ENCODE peak calls at places on chromosome 11, in five cellular contexts. X is tibial nerve, P is progenitor cell of endocrine pancreas, B is HCT116, T is AG04449. N is an unnamed sample.

GRCh38 chr11:85772700-85773099 is 38.2 kb downstream of the SYTL2 start:
- DNase-seq in P (no peak), T (peak), B (no peak), X (no peak), N (peak)

GRCh38 chr11:12079726-12080556 is 30.4 kb upstream of the MICAL2 start:
- DNase-seq in T (peak), B (peak), X (peak), P (no peak), N (peak)

GRCh38 chr11:12087075-12087775 is 23.2 kb upstream of the MICAL2 start:
- DNase-seq in X (no peak), T (no peak), B (peak), P (no peak), N (no peak)

GRCh38 chr11:100684101-100685065 is 2.7 kb upstream of the ARHGAP42 start:
- DNase-seq in P (no peak), B (peak), X (no peak), T (no peak), N (no peak)

GRCh38 chr11:1150769-1151365 is 6.9 kb upstream of the MUC5AC start:
- DNase-seq in T (no peak), B (no peak), X (peak), P (no peak), N (no peak)

GRCh38 chr11:14454861-14455632 is 44.6 kb downstream of the COPB1 start:
- DNase-seq in T (no peak), X (no peak), B (no peak), P (no peak), N (no peak)

GRCh38 chr11:111047376-111047775 is 198.1 kb upstream of the POU2AF2 start:
- DNase-seq in T (no peak), P (no peak), X (no peak), B (no peak), N (no peak)

GRCh38 chr11:115126515-115127208 is 377.6 kb downstream of the CADM1 start:
- DNase-seq in X (no peak), B (no peak), P (no peak), T (no peak), N (no peak)

GRCh38 chr11:48193876-48194275 is 22.7 kb upstream of the OR4B1 start:
- DNase-seq in P (no peak), B (no peak), T (peak), X (no peak), N (peak)

GRCh38 chr11:62665630-62666258 is 632 bp downstream of the CSKMT start:
- DNase-seq in X (peak), B (no peak), P (no peak), T (no peak), N (no peak)

GRCh38 chr11:70498976-70499801 is 100.9 kb downstream of the CTTN start:
- DNase-seq in T (no peak), X (no peak), P (no peak), B (no peak), N (no peak)

GRCh38 chr11:62707277-62707771 is at the start of the genes BSCL2 and GNG3:
- DNase-seq in P (no peak), B (no peak), X (no peak), T (no peak), N (no peak)

GRCh38 chr11:60971520-60971919 is at the start of gene CD6:
- DNase-seq in X (no peak), T (no peak), B (no peak), P (no peak), N (no peak)

GRCh38 chr11:76335827-76336226 is 45.1 kb downstream of the THAP12 start:
- DNase-seq in P (no peak), X (no peak), T (no peak), B (no peak), N (no peak)

GRCh38 chr11:122803306-122803705 is 35.0 kb upstream of the CRTAM start:
- DNase-seq in T (no peak), P (no peak), X (no peak), B (no peak), N (peak)

GRCh38 chr11:77082838-77083552 is 16.2 kb downstream of the CAPN5 start:
- DNase-seq in T (no peak), P (no peak), B (no peak), X (peak), N (no peak)

GRCh38 chr11:17722000-17722643 is 2.8 kb downstream of the MYOD1 start:
- DNase-seq in X (no peak), T (no peak), P (no peak), B (peak), N (no peak)

GRCh38 chr11:6623391-6624363 is 4.5 kb upstream of the TPP1 start:
- DNase-seq in B (no peak), X (no peak), P (no peak), T (no peak), N (no peak)

GRCh38 chr11:64237484-64237951 is 3.1 kb downstream of the VEGFB start:
- DNase-seq in X (no peak), T (no peak), P (no peak), B (no peak), N (no peak)

GRCh38 chr11:15101072-15101701 is 13.5 kb upstream of the INSC start:
- DNase-seq in B (peak), X (peak), P (peak), T (no peak), N (peak)

GRCh38 chr11:15941206-15941770 is 415.1 kb downstream of the SOX6 start:
- DNase-seq in P (peak), B (no peak), T (no peak), X (no peak), N (peak)

GRCh38 chr11:73988227-73988626 is 5.6 kb upstream of the UCP2 start:
- DNase-seq in B (no peak), T (no peak), P (no peak), X (no peak), N (no peak)

GRCh38 chr11:15141381-15141780 is 26.7 kb downstream of the INSC start:
- DNase-seq in P (no peak), T (no peak), X (no peak), B (no peak), N (no peak)

GRCh38 chr11:27088353-27088752 is 47.7 kb downstream of the BBOX1 start:
- DNase-seq in X (no peak), P (no peak), B (no peak), T (no peak), N (no peak)

GRCh38 chr11:1053121-1053901 is 16.8 kb upstream of the MUC6 start:
- DNase-seq in X (no peak), B (no peak), P (no peak), T (no peak), N (no peak)

GRCh38 chr11:20042717-20043392 is 117.4 kb downstream of the DBX1 start:
- DNase-seq in X (no peak), B (no peak), P (no peak), T (no peak), N (no peak)

GRCh38 chr11:9714540-9714939 is 50.7 kb downstream of the SWAP70 start:
- DNase-seq in P (no peak), X (no peak), B (no peak), T (no peak), N (no peak)

GRCh38 chr11:104661901-104662300 is 236.4 kb downstream of the CASP12 start:
- DNase-seq in P (no peak), B (no peak), T (no peak), X (no peak), N (no peak)

GRCh38 chr11:132158091-132158490 is 787.7 kb downstream of the NTM start:
- DNase-seq in P (no peak), B (no peak), X (no peak), T (no peak), N (no peak)

GRCh38 chr11:124934862-124935547 is 842 bp downstream of the HEPACAM start:
- DNase-seq in B (no peak), X (no peak), P (no peak), T (peak), N (peak)

GRCh38 chr11:30291331-30291730 is 31.6 kb upstream of the ARL14EP start:
- DNase-seq in X (no peak), B (no peak), P (no peak), T (no peak), N (no peak)

GRCh38 chr11:100830295-100830694 is 143.2 kb downstream of the ARHGAP42 start:
- DNase-seq in T (no peak), B (no peak), P (no peak), X (no peak), N (no peak)

GRCh38 chr11:121067453-121067852 is 33.6 kb upstream of the TECTA start:
- DNase-seq in X (no peak), T (no peak), B (no peak), P (no peak), N (peak)

GRCh38 chr11:121067912-121068652 is 33.0 kb upstream of the TECTA start:
- DNase-seq in B (no peak), P (no peak), X (no peak), T (no peak), N (no peak)

GRCh38 chr11:121068787-121069186 is 32.3 kb upstream of the TECTA start:
- DNase-seq in T (no peak), P (no peak), X (no peak), B (no peak), N (no peak)

GRCh38 chr11:121067026-121067425 is 34.0 kb upstream of the TECTA start:
- DNase-seq in B (no peak), P (no peak), X (no peak), T (no peak), N (no peak)

GRCh38 chr11:121066623-121067022 is 34.4 kb upstream of the TECTA start:
- DNase-seq in P (no peak), T (no peak), X (no peak), B (no peak), N (no peak)
- TF ChIP-seq CTCF in P (no peak), T (no peak), X (no peak), B (no peak), N (no peak)

GRCh38 chr11:31884080-31884479 is 73.0 kb upstream of the PAX6 start:
- DNase-seq in T (no peak), B (no peak), X (no peak), P (no peak), N (no peak)

GRCh38 chr11:31881825-31882224 is 70.7 kb upstream of the PAX6 start:
- DNase-seq in X (no peak), T (no peak), P (no peak), B (no peak), N (no peak)

GRCh38 chr11:31882951-31883392 is 71.8 kb upstream of the PAX6 start:
- DNase-seq in T (no peak), P (no peak), X (no peak), B (no peak), N (no peak)

GRCh38 chr11:31883435-31883834 is 72.3 kb upstream of the PAX6 start:
- DNase-seq in P (no peak), X (no peak), T (no peak), B (no peak), N (no peak)

GRCh38 chr11:31887180-31887579 is 76.1 kb upstream of the PAX6 start:
- DNase-seq in P (no peak), T (no peak), B (peak), X (no peak), N (no peak)
- TF ChIP-seq CTCF in P (peak), T (no peak), B (peak), X (no peak), N (no peak)

GRCh38 chr11:87463486-87464102 is 425.9 kb downstream of the TMEM135 start:
- DNase-seq in P (no peak), B (peak), X (no peak), T (no peak), N (no peak)
- TF ChIP-seq CTCF in P (peak), B (peak), X (no peak), T (peak), N (peak)

GRCh38 chr11:119092880-119093665 is 8.4 kb downstream of the HMBS start:
- DNase-seq in P (no peak), T (no peak), B (no peak), X (no peak), N (no peak)

GRCh38 chr11:119093666-119093950 is 8.0 kb downstream of the DPAGT1 start:
- DNase-seq in B (no peak), P (no peak), X (no peak), T (no peak), N (no peak)

GRCh38 chr11:119091083-119091650 is 6.5 kb downstream of the HMBS start:
- DNase-seq in X (no peak), T (no peak), B (no peak), P (no peak), N (no peak)

GRCh38 chr11:119093951-119094815 is 7.5 kb downstream of the DPAGT1 start:
- DNase-seq in B (no peak), P (peak), X (no peak), T (no peak), N (no peak)

GRCh38 chr11:119091966-119092879 is 7.5 kb downstream of the HMBS start:
- DNase-seq in T (no peak), P (no peak), X (no peak), B (no peak), N (no peak)
- TF ChIP-seq CTCF in T (no peak), P (no peak), X (no peak), B (no peak), N (no peak)

DNA sequence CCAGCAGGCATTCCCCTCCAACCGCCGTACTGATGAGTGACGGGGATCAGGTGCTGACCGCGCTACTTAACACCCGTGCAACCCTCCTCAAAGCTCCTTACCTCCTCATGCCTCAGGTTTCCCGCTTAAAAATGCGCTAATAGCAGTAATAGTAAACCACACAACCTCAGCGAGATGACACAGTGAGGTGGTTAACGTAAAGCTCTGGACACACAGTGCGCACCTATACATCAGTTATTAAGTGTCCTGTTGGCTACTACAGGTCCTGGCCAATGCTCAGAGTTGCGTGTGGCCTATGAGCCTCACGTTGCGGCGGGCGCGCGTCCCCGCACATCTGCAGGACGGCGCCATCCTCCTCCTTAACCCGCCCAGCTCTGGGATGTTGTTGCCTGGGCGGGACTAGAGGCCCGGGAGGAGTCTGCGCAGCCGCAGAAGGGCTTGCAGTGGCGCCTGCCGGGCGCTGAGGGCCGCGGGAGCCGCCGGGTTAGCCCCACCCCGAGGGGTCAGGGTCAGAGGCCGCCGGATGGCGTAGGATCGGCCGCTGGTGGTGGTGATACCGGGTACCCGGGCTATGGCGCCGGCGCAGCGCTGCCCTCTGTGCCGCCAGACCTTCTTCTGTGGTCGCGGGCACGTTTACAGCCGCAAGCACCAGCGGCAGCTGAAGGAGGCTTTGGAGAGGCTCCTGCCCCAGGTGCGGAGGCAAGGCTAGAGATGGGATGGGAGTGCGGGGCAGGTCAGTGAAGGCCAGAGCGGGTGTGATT is at the start of gene CENATAC:
- DNase-seq in T (no peak), B (peak), P (peak), X (peak), N (peak)
- TF ChIP-seq CTCF in T (no peak), B (no peak), P (no peak), X (no peak), N (no peak)

GRCh38 chr11:32332990-32333334 is 102.4 kb downstream of the WT1 start:
- DNase-seq in P (no peak), B (no peak), X (no peak), T (no peak), N (no peak)
- TF ChIP-seq CTCF in P (no peak), B (no peak), X (no peak), T (no peak), N (no peak)

GRCh38 chr11:34104680-34105078 is 750 bp upstream of the NAT10 start:
- DNase-seq in T (no peak), X (no peak), B (no peak), P (no peak), N (no peak)

GRCh38 chr11:34105957-34106504 is 602 bp downstream of the NAT10 start:
- DNase-seq in X (no peak), P (no peak), B (no peak), T (no peak), N (no peak)

DNA sequence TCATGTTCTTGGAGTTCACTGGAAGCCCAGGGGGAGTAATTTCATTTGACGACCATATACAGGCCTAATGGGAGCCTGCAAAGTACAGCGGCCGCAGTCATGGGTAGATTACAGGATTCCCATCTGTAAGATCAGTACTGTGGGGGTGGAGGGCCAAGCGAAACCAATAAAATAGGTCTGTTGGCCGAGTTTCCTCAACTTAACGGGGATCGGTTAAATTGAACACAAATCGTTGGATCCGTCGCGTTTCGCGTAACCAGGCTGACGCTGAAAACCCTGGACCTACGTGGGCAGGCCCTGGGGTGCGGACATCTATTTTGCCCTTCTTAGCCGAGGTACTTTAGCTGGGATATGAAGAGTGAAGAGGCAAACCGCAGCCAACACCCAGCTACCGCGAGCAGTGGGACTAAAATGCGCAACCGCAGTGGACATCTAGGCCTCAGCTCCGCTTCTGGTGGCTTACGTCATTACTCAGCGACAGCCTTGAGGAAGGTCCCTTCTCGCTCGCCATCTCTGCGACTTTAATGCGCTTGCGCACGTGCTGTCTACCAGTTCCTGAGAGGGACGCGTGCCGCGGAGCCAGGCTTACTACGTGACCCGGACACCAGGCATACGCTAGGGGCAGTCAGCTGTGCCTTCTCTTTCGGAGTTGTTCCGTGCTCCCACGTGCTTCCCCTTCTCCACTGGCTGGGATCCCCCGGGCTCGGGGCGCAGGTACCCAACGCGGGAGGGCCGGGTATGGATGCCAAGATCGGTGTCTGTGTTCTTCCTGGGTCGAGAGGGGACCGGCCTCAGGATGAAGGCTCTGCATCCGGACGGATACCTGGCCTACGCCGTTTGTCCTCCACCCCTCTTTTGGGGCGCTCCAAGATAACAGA is at the start of gene NAT10:
- DNase-seq in P (peak), T (peak), X (peak), B (peak), N (peak)
- TF ChIP-seq CTCF in P (peak), T (no peak), X (no peak), B (no peak), N (no peak)

GRCh38 chr11:46366661-46367161 is 14.8 kb upstream of the MDK start:
- DNase-seq in T (no peak), P (no peak), X (no peak), B (no peak), N (no peak)

GRCh38 chr11:46369458-46370152 is 11.9 kb upstream of the MDK start:
- DNase-seq in X (peak), T (no peak), B (peak), P (peak), N (no peak)

GRCh38 chr11:46366260-46366659 is 15.2 kb upstream of the MDK start:
- DNase-seq in T (no peak), B (no peak), P (no peak), X (no peak), N (no peak)

GRCh38 chr11:46367244-46367915 is 14.1 kb upstream of the MDK start:
- DNase-seq in P (peak), B (no peak), X (peak), T (no peak), N (no peak)

GRCh38 chr11:46367916-46368267 is 13.6 kb upstream of the MDK start:
- DNase-seq in T (no peak), P (no peak), X (no peak), B (no peak), N (no peak)
- TF ChIP-seq CTCF in T (no peak), P (no peak), X (no peak), B (no peak), N (no peak)

DNA sequence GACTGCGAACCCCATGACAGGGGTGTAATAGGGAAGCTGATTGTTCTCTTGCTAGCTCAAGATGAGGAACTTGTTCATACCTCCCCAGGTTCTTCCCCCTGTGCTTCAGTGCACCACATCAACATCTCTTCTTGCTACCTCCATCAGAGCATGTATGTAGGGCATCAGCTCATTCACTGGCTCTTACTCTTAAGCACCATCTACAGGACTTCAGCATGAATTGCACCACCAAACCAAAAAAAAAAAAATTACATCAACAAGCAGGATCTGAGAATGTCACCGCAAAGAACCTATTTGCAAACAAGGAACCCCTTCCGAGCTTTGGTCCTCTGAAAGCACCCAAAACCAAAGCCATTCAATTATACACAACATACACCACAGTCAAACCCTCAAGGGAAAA is 2226.5 kb upstream of the RAG2 start:
- DNase-seq in X (no peak), T (no peak), P (no peak), B (no peak), N (no peak)
- TF ChIP-seq CTCF in X (no peak), T (no peak), P (peak), B (peak), N (no peak)

GRCh38 chr11:2387266-2387982 is 10.3 kb downstream of the CD81 start:
- DNase-seq in X (no peak), T (no peak), B (no peak), P (no peak), N (no peak)

GRCh38 chr11:2388431-2389024 is 11.4 kb downstream of the CD81 start:
- DNase-seq in T (no peak), X (no peak), P (no peak), B (no peak), N (no peak)

GRCh38 chr11:2390871-2391662 is 9.5 kb upstream of the TSSC4 start:
- DNase-seq in B (no peak), P (no peak), T (no peak), X (no peak), N (peak)

GRCh38 chr11:2390091-2390870 is 10.3 kb upstream of the TSSC4 start:
- DNase-seq in P (no peak), T (no peak), X (no peak), B (no peak), N (no peak)

GRCh38 chr11:2389344-2390026 is 11.1 kb upstream of the TSSC4 start:
- DNase-seq in T (no peak), P (no peak), B (no peak), X (no peak), N (no peak)
- TF ChIP-seq CTCF in T (no peak), P (no peak), B (peak), X (no peak), N (no peak)